ENCODE peak calls at places on chromosomes 6 and 20, in four cellular contexts. G, M, T and L are unnamed samples.

GRCh38 chr6:36217188-36217587 is 20.6 kb downstream of the BRPF3 start:
- DNase-seq in G (no peak), M (peak), T (no peak), L (no peak)

GRCh38 chr20:53914091-53914860 is 156.1 kb downstream of the BCAS1 start:
- DNase-seq in G (no peak), M (no peak), T (no peak), L (no peak)

GRCh38 chr20:34312024-34312460 is 8.9 kb upstream of the AHCY start:
- DNase-seq in G (no peak), M (no peak), T (no peak), L (no peak)

GRCh38 chr6:90285611-90286381 is 10.8 kb downstream of the BACH2 start:
- DNase-seq in G (peak), M (peak), T (peak), L (peak)

GRCh38 chr6:133774356-133774755 is 114.6 kb upstream of the TCF21 start:
- DNase-seq in G (no peak), M (no peak), T (no peak), L (no peak)

GRCh38 chr6:132483779-132484679 is 28.9 kb downstream of the STX7 start:
- DNase-seq in G (peak), M (peak), T (peak), L (peak)

GRCh38 chr20:10090588-10091166 is 55.9 kb downstream of the ANKEF1 start:
- DNase-seq in G (peak), M (peak), T (peak), L (no peak)

GRCh38 chr6:114249522-114249921 is 93.3 kb downstream of the HS3ST5 start:
- DNase-seq in G (no peak), M (no peak), T (no peak), L (no peak)

GRCh38 chr6:39979461-39980328 is 45.4 kb upstream of the MOCS1 start:
- DNase-seq in G (no peak), M (no peak), T (no peak), L (no peak)

GRCh38 chr6:11637266-11637665 is 99.7 kb downstream of the TMEM170B start:
- DNase-seq in G (no peak), M (no peak), T (peak), L (no peak)

GRCh38 chr20:24686156-24686555 is 216.7 kb downstream of the SYNDIG1 start:
- DNase-seq in G (no peak), M (no peak), T (no peak), L (no peak)

GRCh38 chr6:152701863-152702401 is 4.2 kb downstream of the MYCT1 start:
- DNase-seq in G (no peak), M (no peak), T (no peak), L (no peak)

GRCh38 chr6:159098636-159099106 is 53.9 kb upstream of the TAGAP start:
- DNase-seq in G (no peak), M (no peak), T (no peak), L (peak)

GRCh38 chr20:21102691-21103311 is 3.4 kb downstream of the LINC00237 start:
- DNase-seq in G (no peak), M (no peak), T (no peak), L (peak)

GRCh38 chr6:34573567-34574183 is 17.5 kb upstream of the SPDEF start:
- DNase-seq in G (no peak), M (no peak), T (no peak), L (no peak)

GRCh38 chr6:1820165-1820564 is 210.4 kb downstream of the FOXC1 start:
- DNase-seq in G (no peak), M (no peak), T (no peak), L (no peak)

GRCh38 chr6:16596890-16597331 is 164.3 kb downstream of the ATXN1 start:
- DNase-seq in G (no peak), M (no peak), T (no peak), L (no peak)

GRCh38 chr20:62751551-62752150 is 43.0 kb downstream of the NTSR1 start:
- DNase-seq in G (no peak), M (no peak), T (no peak), L (no peak)

GRCh38 chr20:32978009-32978335 is 26.3 kb downstream of the SUN5 start:
- DNase-seq in G (no peak), M (no peak), T (no peak), L (no peak)

GRCh38 chr20:44973053-44973452 is 6.7 kb downstream of the STK4 start:
- DNase-seq in G (no peak), M (no peak), T (no peak), L (no peak)

GRCh38 chr20:37316116-37316774 is 26.8 kb downstream of the MANBAL start:
- DNase-seq in G (no peak), M (no peak), T (no peak), L (peak)

GRCh38 chr6:4970739-4971395 is 33.0 kb downstream of the RPP40 start:
- DNase-seq in G (no peak), M (no peak), T (no peak), L (no peak)

GRCh38 chr6:43990275-43990626 is 137.0 kb downstream of the MRPL14 start:
- DNase-seq in G (no peak), M (no peak), T (no peak), L (no peak)

GRCh38 chr6:17385660-17386059 is 7.7 kb upstream of the CAP2 start:
- DNase-seq in G (no peak), M (no peak), T (no peak), L (no peak)

GRCh38 chr20:19775353-19776201 is 17.5 kb downstream of the RIN2 start:
- DNase-seq in G (no peak), M (no peak), T (peak), L (peak)

GRCh38 chr6:22877946-22878705 is 308.8 kb downstream of the HDGFL1 start:
- DNase-seq in G (no peak), M (no peak), T (no peak), L (no peak)

GRCh38 chr6:72976389-72976900 is 248.9 kb downstream of the KHDC1L start:
- DNase-seq in G (no peak), M (no peak), T (no peak), L (no peak)

GRCh38 chr6:139028658-139029469 is at the start of gene ABRACL:
- DNase-seq in G (peak), M (peak), T (peak), L (peak)

GRCh38 chr6:53306819-53307347 is 41.9 kb downstream of the ELOVL5 start:
- DNase-seq in G (no peak), M (no peak), T (no peak), L (no peak)

GRCh38 chr6:112639436-112639835 is 292.3 kb downstream of the RFPL4B start:
- DNase-seq in G (no peak), M (no peak), T (no peak), L (no peak)

GRCh38 chr6:17015144-17015543 is 86.7 kb upstream of the STMND1 start:
- DNase-seq in G (no peak), M (no peak), T (no peak), L (no peak)

GRCh38 chr6:145206247-145206907 is 528.9 kb downstream of the EPM2A start:
- DNase-seq in G (no peak), M (no peak), T (no peak), L (no peak)

GRCh38 chr6:95819939-95820338 is 195.8 kb upstream of the FUT9 start:
- DNase-seq in G (no peak), M (no peak), T (no peak), L (no peak)

GRCh38 chr20:47875302-47876025 is 90.2 kb upstream of the SULF2 start:
- DNase-seq in G (no peak), M (no peak), T (no peak), L (no peak)

GRCh38 chr6:136304410-136304809 is 14.8 kb upstream of the BCLAF1 start:
- DNase-seq in G (no peak), M (no peak), T (no peak), L (no peak)

GRCh38 chr6:107716688-107717089 is 107.4 kb downstream of the SCML4 start:
- DNase-seq in G (peak), M (peak), T (no peak), L (peak)

GRCh38 chr20:35947907-35948306 is 6.4 kb downstream of the SCAND1 start:
- DNase-seq in G (no peak), M (no peak), T (no peak), L (no peak)

DNA sequence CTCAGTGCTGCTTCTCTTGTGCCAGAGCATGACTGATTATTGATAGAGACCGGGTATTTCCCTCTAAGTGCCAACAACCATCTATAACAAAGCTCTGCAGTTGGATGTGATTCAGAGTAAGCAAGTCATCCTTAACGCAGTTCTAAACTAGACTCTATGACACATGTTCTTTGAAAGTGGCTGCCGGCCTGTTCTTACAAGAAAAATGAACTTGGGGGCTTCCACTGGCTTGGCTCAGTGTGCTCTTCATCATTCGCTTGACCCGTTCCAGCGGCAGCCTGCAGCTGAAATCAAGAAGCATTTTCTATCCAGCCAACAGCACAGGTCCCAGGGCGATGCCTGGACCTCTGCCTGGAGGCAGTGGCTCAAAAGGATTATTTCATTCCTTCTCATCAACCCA is 29.8 kb downstream of the GFOD1 start:
- DNase-seq in G (no peak), M (no peak), T (no peak), L (no peak)
- TF ChIP-seq POLR2AphosphoS5 in G (no peak), M (no peak), T (no peak), L (no peak)

GRCh38 chr6:13261464-13261994 is 66.8 kb downstream of the TBC1D7 start:
- DNase-seq in G (no peak), M (no peak), T (no peak), L (no peak)
- H3K27ac ChIP-seq in G (no peak), M (no peak), T (no peak), L (no peak)

DNA sequence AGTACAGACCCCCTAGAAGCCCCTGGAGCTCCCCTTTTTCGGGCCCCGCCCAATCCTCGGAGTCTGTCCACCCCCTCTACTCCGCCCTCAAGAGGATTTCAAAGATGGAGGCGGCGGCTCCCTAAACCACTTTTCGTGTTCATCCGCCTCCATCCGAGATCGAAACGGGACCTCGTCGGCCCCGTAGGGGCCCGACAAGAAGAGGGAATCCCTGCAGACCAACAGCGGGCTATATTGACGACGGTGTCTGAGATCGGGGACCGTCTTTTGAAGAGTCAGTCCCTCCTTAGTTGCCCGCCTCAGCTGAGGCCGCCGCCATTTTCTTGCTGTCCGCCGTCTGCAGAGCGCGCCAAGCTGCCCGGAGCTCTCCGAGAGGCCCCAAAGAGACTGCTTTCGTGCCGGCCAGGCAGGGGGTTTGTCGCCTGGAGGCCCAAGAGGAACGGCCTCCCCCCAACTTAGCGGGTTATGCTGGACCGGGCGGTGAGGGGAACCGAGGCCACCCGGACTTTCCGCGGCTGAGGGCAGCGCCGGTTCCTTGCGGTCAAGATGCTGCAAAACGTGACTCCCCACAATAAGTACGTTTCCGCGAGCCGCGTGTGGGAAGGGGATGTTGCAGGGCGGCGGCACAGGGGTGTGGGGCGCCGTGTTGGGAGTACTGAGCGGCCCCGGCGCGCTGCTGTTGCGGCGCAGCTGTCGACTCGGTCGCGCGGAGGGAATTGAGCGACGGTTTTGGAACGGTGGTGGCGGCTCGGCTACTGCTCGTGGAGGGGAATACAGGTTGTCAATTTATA is 4.2 kb downstream of the BRD2 start:
- DNase-seq in G (no peak), M (peak), T (no peak), L (peak)
- TF ChIP-seq POLR2A in G (peak), M (no peak), T (peak), L (no peak)

GRCh38 chr6:155492061-155492735 is 36.6 kb upstream of the NOX3 start:
- DNase-seq in G (no peak), M (no peak), T (no peak), L (no peak)

GRCh38 chr6:155491421-155491820 is 35.8 kb upstream of the NOX3 start:
- DNase-seq in G (no peak), M (no peak), T (no peak), L (no peak)

GRCh38 chr6:155495011-155495768 is 39.6 kb upstream of the NOX3 start:
- DNase-seq in G (no peak), M (no peak), T (no peak), L (no peak)

GRCh38 chr6:155493026-155493693 is 37.5 kb upstream of the NOX3 start:
- DNase-seq in G (no peak), M (no peak), T (no peak), L (no peak)

DNA sequence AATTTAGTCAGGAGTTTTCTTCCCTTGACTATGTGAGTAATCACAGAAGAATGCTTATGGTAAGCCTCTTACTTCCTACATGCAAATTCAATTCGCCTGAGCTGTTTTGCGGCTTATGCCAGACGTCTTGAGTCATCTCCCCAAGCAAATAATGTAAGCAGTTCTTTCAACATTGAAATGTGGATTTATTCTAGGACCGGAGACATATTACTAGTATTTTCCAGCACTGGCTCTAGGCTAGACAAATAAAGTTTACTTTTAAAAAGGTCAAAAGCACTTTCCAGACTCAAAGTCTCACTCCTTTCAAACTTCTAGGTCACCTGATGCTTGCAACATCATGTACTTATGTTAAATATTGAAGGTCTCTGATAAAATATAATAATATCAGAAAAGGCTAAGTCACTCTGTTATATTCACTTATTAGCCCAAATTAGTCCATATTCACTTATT is 38.1 kb upstream of the NOX3 start:
- DNase-seq in G (peak), M (no peak), T (peak), L (peak)
- TF ChIP-seq POLR2AphosphoS5 in G (no peak), M (no peak), T (peak), L (no peak)

DNA sequence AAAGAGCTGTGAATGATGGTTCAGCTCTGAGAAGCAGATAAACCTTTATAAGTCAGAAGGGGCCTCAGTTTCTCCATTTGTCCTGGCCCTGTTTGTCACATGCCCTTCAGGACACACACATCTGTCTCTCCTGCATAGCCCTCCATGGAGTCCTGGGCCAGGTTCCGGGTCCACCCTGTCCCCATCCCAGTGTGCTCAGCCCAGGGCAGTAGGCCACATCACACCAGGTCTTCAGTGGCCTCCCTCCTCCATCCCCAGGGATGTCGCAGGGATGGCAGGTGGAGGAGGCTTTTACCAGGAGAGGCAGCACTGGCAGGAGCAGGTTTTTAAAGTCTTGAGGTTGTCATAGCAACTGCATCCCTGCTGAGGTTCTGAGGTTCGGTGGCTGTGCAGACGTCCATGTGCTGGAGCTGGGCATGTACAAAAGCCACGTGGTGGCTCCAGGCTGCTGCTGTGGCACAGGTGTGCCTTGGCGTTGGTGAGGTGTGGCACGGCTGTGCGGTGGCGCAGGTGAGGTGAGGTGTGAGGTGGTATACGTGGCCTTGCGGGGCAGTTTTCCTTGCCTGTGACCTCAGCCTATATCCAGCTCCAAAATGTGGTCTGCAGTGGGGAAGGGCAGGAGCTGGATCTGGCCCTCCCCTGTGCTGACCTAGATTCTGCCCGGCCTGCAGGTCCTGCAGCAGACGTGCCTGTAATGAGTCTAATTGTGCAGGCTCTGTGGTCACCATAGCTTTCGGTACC is 8.0 kb upstream of the NPBWR2 start:
- DNase-seq in G (no peak), M (no peak), T (no peak), L (no peak)
- H3K27ac ChIP-seq in G (no peak), M (no peak), T (no peak), L (no peak)

DNA sequence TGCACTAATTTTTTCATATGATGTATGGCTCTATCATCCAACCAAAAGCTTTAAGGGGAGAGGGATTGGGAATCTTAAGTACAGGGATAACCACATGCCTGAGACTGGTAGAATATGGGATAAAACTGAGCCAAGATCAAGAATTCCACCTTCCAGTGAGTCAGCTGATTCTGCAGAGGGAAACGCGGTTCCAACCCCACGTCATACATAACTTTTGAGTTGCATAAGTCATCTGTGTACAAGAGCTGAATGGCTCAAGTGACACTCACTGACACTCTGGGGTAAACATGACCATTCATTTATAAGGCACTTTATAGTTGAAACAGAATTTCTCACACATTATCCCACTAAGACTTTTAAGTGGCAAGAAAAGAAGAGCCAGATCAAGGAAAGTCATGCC is 16.4 kb downstream of the TRIM27 start:
- DNase-seq in G (no peak), M (no peak), T (no peak), L (no peak)
- TF ChIP-seq POLR2A in G (no peak), M (no peak), T (no peak), L (no peak)

GRCh38 chr6:31362751-31363150 is 5.8 kb upstream of the HLA-B start:
- DNase-seq in G (no peak), M (no peak), T (no peak), L (no peak)

GRCh38 chr6:31363809-31364208 is 6.8 kb upstream of the HLA-B start:
- DNase-seq in G (no peak), M (no peak), T (no peak), L (no peak)

GRCh38 chr6:31365864-31366263 is 8.9 kb upstream of the HLA-B start:
- DNase-seq in G (no peak), M (no peak), T (no peak), L (no peak)

GRCh38 chr6:31368461-31368860 is 11.5 kb upstream of the HLA-B start:
- DNase-seq in G (peak), M (no peak), T (no peak), L (no peak)

DNA sequence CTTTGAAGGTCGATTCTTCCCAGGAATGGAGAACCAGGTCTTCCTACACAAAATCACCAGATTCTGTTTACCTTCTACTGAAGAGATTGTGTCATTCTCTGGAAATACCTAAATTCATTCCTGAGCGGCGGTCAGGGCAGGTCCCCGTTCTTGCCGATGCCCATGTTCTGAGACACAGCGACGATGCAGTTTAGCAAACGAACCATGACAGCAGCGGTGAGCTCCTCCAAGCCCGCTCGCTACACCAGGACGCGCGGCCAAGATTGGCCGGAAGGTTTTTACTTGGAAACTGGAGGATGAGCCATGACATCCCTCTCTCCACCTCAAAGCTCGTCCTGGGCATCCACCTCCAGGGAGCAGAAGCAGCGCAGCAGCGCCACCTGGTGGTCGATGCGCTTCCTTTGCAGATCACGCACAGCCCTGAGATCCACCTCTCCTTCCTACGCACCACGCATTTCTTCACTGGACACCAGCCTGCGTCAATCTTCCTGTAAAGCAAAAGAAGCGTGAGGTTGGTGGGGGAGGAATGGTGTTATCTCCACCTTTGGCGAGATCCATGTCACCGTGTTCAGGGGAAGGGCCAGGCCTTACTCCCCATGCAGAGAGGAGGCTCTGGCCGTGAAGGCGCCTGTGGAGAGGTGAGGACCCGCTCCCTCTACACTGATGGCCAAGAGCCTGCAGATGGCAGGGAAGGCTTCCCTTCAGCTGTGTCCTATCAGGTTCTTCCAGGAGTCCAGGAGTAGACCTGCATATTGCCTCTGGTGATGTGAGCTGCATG is 9.9 kb upstream of the HLA-B start:
- DNase-seq in G (peak), M (peak), T (peak), L (peak)
- TF ChIP-seq POLR2AphosphoS5 in G (no peak), M (no peak), T (peak), L (peak)

GRCh38 chr20:64065973-64066341 is 3.0 kb downstream of the TCEA2 start:
- DNase-seq in G (peak), M (peak), T (no peak), L (peak)
- H3K27ac ChIP-seq in G (peak), M (peak), T (no peak), L (no peak)